ENCODE peak calls at places on chromosomes 6 and 20, in eight cellular contexts. One of them, this sample, is unnamed.

GRCh38 chr6:75751443-75751842 is 2.4 kb downstream of the MYO6 start:
- DNase-seq in SHP77: no peak
- DNase-seq in suprapubic skin: no peak
- DNase-seq in HCEC 1CT: peak
- DNase-seq in left ventricle myocardium inferior: no peak
- DNase-seq in activated T-helper 2 cell treated with anti-CD3 and anti-CD28 coated beads, Interferon-gamma antibody, Interleukin-2, Interleukin-4, amounts not matched to agents 10 μg/mL and 5 μg/mL and 100 μg/mL, durations not matched to agents 14 hours and 24 hours and 36 hours: no peak
- DNase-seq in HFFc6: peak
- DNase-seq in ureter: no peak
- DNase-seq in this sample: no peak

GRCh38 chr6:151692216-151692615 is 115.3 kb upstream of the ESR1 start:
- DNase-seq in SHP77: no peak
- DNase-seq in suprapubic skin: no peak
- DNase-seq in HCEC 1CT: no peak
- DNase-seq in left ventricle myocardium inferior: no peak
- DNase-seq in activated T-helper 2 cell treated with anti-CD3 and anti-CD28 coated beads, Interferon-gamma antibody, Interleukin-2, Interleukin-4, amounts not matched to agents 10 μg/mL and 5 μg/mL and 100 μg/mL, durations not matched to agents 14 hours and 24 hours and 36 hours: no peak
- DNase-seq in HFFc6: no peak
- DNase-seq in ureter: no peak
- DNase-seq in this sample: no peak

GRCh38 chr6:16229710-16230109 is 8.7 kb upstream of the GMPR start:
- DNase-seq in SHP77: no peak
- DNase-seq in suprapubic skin: no peak
- DNase-seq in HCEC 1CT: no peak
- DNase-seq in left ventricle myocardium inferior: no peak
- DNase-seq in activated T-helper 2 cell treated with anti-CD3 and anti-CD28 coated beads, Interferon-gamma antibody, Interleukin-2, Interleukin-4, amounts not matched to agents 10 μg/mL and 5 μg/mL and 100 μg/mL, durations not matched to agents 14 hours and 24 hours and 36 hours: no peak
- DNase-seq in HFFc6: no peak
- DNase-seq in ureter: no peak
- DNase-seq in this sample: no peak

GRCh38 chr6:31197559-31198305 is 27.2 kb upstream of the POU5F1 start:
- DNase-seq in SHP77: peak
- DNase-seq in suprapubic skin: peak
- DNase-seq in HCEC 1CT: peak
- DNase-seq in left ventricle myocardium inferior: peak
- DNase-seq in activated T-helper 2 cell treated with anti-CD3 and anti-CD28 coated beads, Interferon-gamma antibody, Interleukin-2, Interleukin-4, amounts not matched to agents 10 μg/mL and 5 μg/mL and 100 μg/mL, durations not matched to agents 14 hours and 24 hours and 36 hours: peak
- DNase-seq in HFFc6: peak
- DNase-seq in ureter: peak
- DNase-seq in this sample: peak

GRCh38 chr6:8478418-8478817 is 43.1 kb upstream of the SLC35B3 start:
- DNase-seq in SHP77: no peak
- DNase-seq in suprapubic skin: no peak
- DNase-seq in HCEC 1CT: no peak
- DNase-seq in left ventricle myocardium inferior: no peak
- DNase-seq in activated T-helper 2 cell treated with anti-CD3 and anti-CD28 coated beads, Interferon-gamma antibody, Interleukin-2, Interleukin-4, amounts not matched to agents 10 μg/mL and 5 μg/mL and 100 μg/mL, durations not matched to agents 14 hours and 24 hours and 36 hours: no peak
- DNase-seq in HFFc6: no peak
- DNase-seq in ureter: no peak
- DNase-seq in this sample: no peak

GRCh38 chr6:3415490-3415889 is 41.4 kb downstream of the SLC22A23 start:
- DNase-seq in SHP77: no peak
- DNase-seq in suprapubic skin: no peak
- DNase-seq in HCEC 1CT: no peak
- DNase-seq in left ventricle myocardium inferior: no peak
- DNase-seq in activated T-helper 2 cell treated with anti-CD3 and anti-CD28 coated beads, Interferon-gamma antibody, Interleukin-2, Interleukin-4, amounts not matched to agents 10 μg/mL and 5 μg/mL and 100 μg/mL, durations not matched to agents 14 hours and 24 hours and 36 hours: no peak
- DNase-seq in HFFc6: no peak
- DNase-seq in ureter: no peak
- DNase-seq in this sample: no peak

GRCh38 chr6:84653027-84653551 is 111.3 kb downstream of the TBX18 start:
- DNase-seq in SHP77: no peak
- DNase-seq in suprapubic skin: no peak
- DNase-seq in HCEC 1CT: peak
- DNase-seq in left ventricle myocardium inferior: no peak
- DNase-seq in activated T-helper 2 cell treated with anti-CD3 and anti-CD28 coated beads, Interferon-gamma antibody, Interleukin-2, Interleukin-4, amounts not matched to agents 10 μg/mL and 5 μg/mL and 100 μg/mL, durations not matched to agents 14 hours and 24 hours and 36 hours: no peak
- DNase-seq in HFFc6: no peak
- DNase-seq in ureter: no peak
- DNase-seq in this sample: no peak

GRCh38 chr6:128161263-128161662 is 260.4 kb upstream of the THEMIS start:
- DNase-seq in SHP77: no peak
- DNase-seq in suprapubic skin: no peak
- DNase-seq in HCEC 1CT: no peak
- DNase-seq in left ventricle myocardium inferior: no peak
- DNase-seq in activated T-helper 2 cell treated with anti-CD3 and anti-CD28 coated beads, Interferon-gamma antibody, Interleukin-2, Interleukin-4, amounts not matched to agents 10 μg/mL and 5 μg/mL and 100 μg/mL, durations not matched to agents 14 hours and 24 hours and 36 hours: no peak
- DNase-seq in HFFc6: no peak
- DNase-seq in ureter: no peak
- DNase-seq in this sample: no peak

GRCh38 chr6:26104457-26105108 is 17.4 kb downstream of the HFE start:
- DNase-seq in SHP77: peak
- DNase-seq in suprapubic skin: no peak
- DNase-seq in HCEC 1CT: no peak
- DNase-seq in left ventricle myocardium inferior: no peak
- DNase-seq in activated T-helper 2 cell treated with anti-CD3 and anti-CD28 coated beads, Interferon-gamma antibody, Interleukin-2, Interleukin-4, amounts not matched to agents 10 μg/mL and 5 μg/mL and 100 μg/mL, durations not matched to agents 14 hours and 24 hours and 36 hours: no peak
- DNase-seq in HFFc6: no peak
- DNase-seq in ureter: no peak
- DNase-seq in this sample: no peak

GRCh38 chr20:53163486-53163885 is 191.3 kb downstream of the TSHZ2 start:
- DNase-seq in SHP77: no peak
- DNase-seq in suprapubic skin: no peak
- DNase-seq in HCEC 1CT: no peak
- DNase-seq in left ventricle myocardium inferior: no peak
- DNase-seq in activated T-helper 2 cell treated with anti-CD3 and anti-CD28 coated beads, Interferon-gamma antibody, Interleukin-2, Interleukin-4, amounts not matched to agents 10 μg/mL and 5 μg/mL and 100 μg/mL, durations not matched to agents 14 hours and 24 hours and 36 hours: no peak
- DNase-seq in HFFc6: no peak
- DNase-seq in ureter: no peak
- DNase-seq in this sample: no peak

GRCh38 chr6:169449221-169449620 is 195.6 kb upstream of the THBS2 start:
- DNase-seq in SHP77: no peak
- DNase-seq in suprapubic skin: no peak
- DNase-seq in HCEC 1CT: no peak
- DNase-seq in left ventricle myocardium inferior: no peak
- DNase-seq in activated T-helper 2 cell treated with anti-CD3 and anti-CD28 coated beads, Interferon-gamma antibody, Interleukin-2, Interleukin-4, amounts not matched to agents 10 μg/mL and 5 μg/mL and 100 μg/mL, durations not matched to agents 14 hours and 24 hours and 36 hours: no peak
- DNase-seq in HFFc6: no peak
- DNase-seq in ureter: no peak
- DNase-seq in this sample: no peak

GRCh38 chr6:96931198-96931597 is 6.7 kb downstream of the KLHL32 start:
- DNase-seq in SHP77: no peak
- DNase-seq in suprapubic skin: no peak
- DNase-seq in HCEC 1CT: no peak
- DNase-seq in left ventricle myocardium inferior: no peak
- DNase-seq in activated T-helper 2 cell treated with anti-CD3 and anti-CD28 coated beads, Interferon-gamma antibody, Interleukin-2, Interleukin-4, amounts not matched to agents 10 μg/mL and 5 μg/mL and 100 μg/mL, durations not matched to agents 14 hours and 24 hours and 36 hours: no peak
- DNase-seq in HFFc6: no peak
- DNase-seq in ureter: no peak
- DNase-seq in this sample: no peak

GRCh38 chr6:76852776-76853175 is 610.5 kb downstream of the HTR1B start:
- DNase-seq in SHP77: no peak
- DNase-seq in suprapubic skin: no peak
- DNase-seq in HCEC 1CT: peak
- DNase-seq in left ventricle myocardium inferior: no peak
- DNase-seq in activated T-helper 2 cell treated with anti-CD3 and anti-CD28 coated beads, Interferon-gamma antibody, Interleukin-2, Interleukin-4, amounts not matched to agents 10 μg/mL and 5 μg/mL and 100 μg/mL, durations not matched to agents 14 hours and 24 hours and 36 hours: no peak
- DNase-seq in HFFc6: no peak
- DNase-seq in ureter: no peak
- DNase-seq in this sample: no peak

GRCh38 chr6:15464211-15464725 is 198.6 kb downstream of the DTNBP1 start:
- DNase-seq in SHP77: no peak
- DNase-seq in suprapubic skin: no peak
- DNase-seq in HCEC 1CT: no peak
- DNase-seq in left ventricle myocardium inferior: no peak
- DNase-seq in activated T-helper 2 cell treated with anti-CD3 and anti-CD28 coated beads, Interferon-gamma antibody, Interleukin-2, Interleukin-4, amounts not matched to agents 10 μg/mL and 5 μg/mL and 100 μg/mL, durations not matched to agents 14 hours and 24 hours and 36 hours: peak
- DNase-seq in HFFc6: no peak
- DNase-seq in ureter: no peak
- DNase-seq in this sample: no peak